ENCODE peak calls at places on chromosomes 5 and 9, in nine cellular contexts. Z is GM23248; L is CD8-positive, alpha-beta T cell; Y is right cardiac atrium; R is neuronal stem cell; N is psoas muscle; O is tibial nerve; J is PC-3; W is tibial artery. S is an unnamed sample. For H3K4me1, the result is how much of the 10 kb centered on the place peaks cover.

GRCh38 chr5:73387630-73388370 is 60.8 kb downstream of the FOXD1 start:
- DNase-seq in Z (no peak), L (peak), Y (no peak), R (no peak), N (no peak), O (no peak), J (no peak), W (no peak), S (no peak)

GRCh38 chr9:89588271-89588879 is 16.4 kb upstream of the GADD45G start:
- DNase-seq in Z (no peak), L (no peak), Y (no peak), R (no peak), N (no peak), O (no peak), J (no peak), W (no peak), S (no peak)

GRCh38 chr9:72205513-72205912 is 56.3 kb downstream of the GDA start:
- DNase-seq in Z (no peak), L (no peak), Y (no peak), R (no peak), N (no peak), O (no peak), J (no peak), W (no peak), S (no peak)

GRCh38 chr9:120643096-120643495 is 63.1 kb upstream of the CDK5RAP2 start:
- DNase-seq in Z (no peak), L (no peak), Y (no peak), R (no peak), N (no peak), O (no peak), J (no peak), W (no peak), S (no peak)

GRCh38 chr9:135380321-135380960 is 99.1 kb upstream of the PPP1R26 start:
- DNase-seq in Z (no peak), L (no peak), Y (no peak), R (no peak), N (no peak), O (no peak), J (no peak), W (no peak), S (no peak)

GRCh38 chr9:135772056-135773042 is 70.4 kb downstream of the KCNT1 start:
- DNase-seq in Z (no peak), L (no peak), Y (no peak), R (no peak), N (no peak), O (no peak), J (no peak), W (no peak), S (no peak)

GRCh38 chr5:51376504-51376903 is 6.7 kb upstream of the ISL1 start:
- DNase-seq in Z (no peak), L (no peak), Y (no peak), R (peak), N (no peak), O (no peak), J (no peak), W (no peak), S (no peak)

GRCh38 chr5:136182618-136183017 is 10.3 kb downstream of the SMIM32 start:
- DNase-seq in Z (peak), L (no peak), Y (no peak), R (no peak), N (no peak), O (no peak), J (no peak), W (no peak), S (no peak)

GRCh38 chr9:87681271-87682061 is 44.5 kb upstream of the CTSL start:
- DNase-seq in Z (no peak), L (no peak), Y (no peak), R (no peak), N (no peak), O (no peak), J (no peak), W (no peak), S (no peak)

GRCh38 chr9:19174127-19174921 is 47.0 kb upstream of the PLIN2 start:
- DNase-seq in Z (peak), L (no peak), Y (peak), R (peak), N (peak), O (peak), J (peak), W (peak), S (peak)

GRCh38 chr5:13536921-13537320 is 407.6 kb downstream of the DNAH5 start:
- DNase-seq in Z (peak), L (no peak), Y (no peak), R (no peak), N (no peak), O (no peak), J (no peak), W (no peak), S (no peak)

GRCh38 chr9:130171226-130172148 is 717 bp upstream of the NCS1 start:
- DNase-seq in Z (no peak), L (no peak), Y (no peak), R (no peak), N (no peak), O (no peak), J (no peak), W (no peak), S (no peak)

GRCh38 chr9:98142925-98143481 is 24.0 kb upstream of the TRIM14 start:
- DNase-seq in Z (no peak), L (no peak), Y (no peak), R (no peak), N (no peak), O (no peak), J (no peak), W (peak), S (no peak)

GRCh38 chr5:18563853-18564252 is 929.6 kb downstream of the TAF11L14 start:
- DNase-seq in Z (no peak), L (no peak), Y (no peak), R (no peak), N (no peak), O (no peak), J (peak), W (no peak), S (no peak)

GRCh38 chr5:76571595-76571994 is 51.6 kb downstream of the F2RL2 start:
- DNase-seq in Z (no peak), L (no peak), Y (no peak), R (no peak), N (no peak), O (no peak), J (no peak), W (no peak), S (no peak)

GRCh38 chr9:118215544-118215943 is 511.3 kb downstream of the TLR4 start:
- DNase-seq in Z (no peak), L (no peak), Y (no peak), R (no peak), N (no peak), O (no peak), J (no peak), W (no peak), S (no peak)

GRCh38 chr9:123541441-123541840 is 185.4 kb downstream of the CRB2 start:
- DNase-seq in Z (peak), L (no peak), Y (no peak), R (no peak), N (no peak), O (no peak), J (no peak), W (no peak), S (no peak)

GRCh38 chr5:34606101-34606500 is 50.0 kb upstream of the RAI14 start:
- DNase-seq in Z (no peak), L (no peak), Y (no peak), R (no peak), N (no peak), O (no peak), J (no peak), W (no peak), S (no peak)

GRCh38 chr5:141493500-141494422 is 4.9 kb downstream of the PCDHGC5 start:
- DNase-seq in Z (peak), L (no peak), Y (peak), R (no peak), N (no peak), O (no peak), J (no peak), W (no peak), S (no peak)

GRCh38 chr9:19642256-19642655 is 146.6 kb downstream of the SLC24A2 start:
- DNase-seq in Z (peak), L (no peak), Y (no peak), R (no peak), N (no peak), O (no peak), J (peak), W (no peak), S (no peak)

GRCh38 chr5:43156388-43156787 is 35.6 kb upstream of the NIM1K start:
- DNase-seq in Z (no peak), L (no peak), Y (no peak), R (no peak), N (no peak), O (no peak), J (no peak), W (no peak), S (no peak)

GRCh38 chr9:101366038-101366756 is 18.6 kb downstream of the BAAT start:
- DNase-seq in Z (peak), L (no peak), Y (no peak), R (no peak), N (no peak), O (no peak), J (no peak), W (no peak), S (no peak)

GRCh38 chr5:38426493-38426892 is 130.0 kb downstream of the LIFR start:
- DNase-seq in Z (peak), L (no peak), Y (no peak), R (no peak), N (no peak), O (no peak), J (peak), W (no peak), S (no peak)

GRCh38 chr5:158175664-158176507 is 316.9 kb upstream of the CLINT1 start:
- DNase-seq in Z (peak), L (no peak), Y (no peak), R (no peak), N (no peak), O (no peak), J (peak), W (no peak), S (no peak)

GRCh38 chr9:121700165-121700830 is 48.9 kb downstream of the DAB2IP start:
- DNase-seq in Z (peak), L (no peak), Y (peak), R (peak), N (peak), O (peak), J (peak), W (peak), S (peak)

GRCh38 chr5:160799160-160799559 is 52.9 kb downstream of the ATP10B start:
- DNase-seq in Z (no peak), L (no peak), Y (no peak), R (no peak), N (no peak), O (no peak), J (no peak), W (no peak), S (peak)

GRCh38 chr5:43370352-43370751 is 41.8 kb downstream of the CCL28 start:
- DNase-seq in Z (no peak), L (no peak), Y (no peak), R (no peak), N (no peak), O (no peak), J (no peak), W (no peak), S (no peak)

GRCh38 chr5:172427202-172427601 is 27.1 kb downstream of the SH3PXD2B start:
- DNase-seq in Z (peak), L (no peak), Y (no peak), R (no peak), N (no peak), O (no peak), J (no peak), W (no peak), S (no peak)

GRCh38 chr5:172430354-172430753 is 24.0 kb downstream of the SH3PXD2B start:
- DNase-seq in Z (no peak), L (no peak), Y (no peak), R (no peak), N (no peak), O (no peak), J (no peak), W (no peak), S (no peak)

GRCh38 chr5:172426086-172426485 is 28.2 kb downstream of the SH3PXD2B start:
- DNase-seq in Z (no peak), L (no peak), Y (no peak), R (no peak), N (peak), O (no peak), J (no peak), W (no peak), S (no peak)

GRCh38 chr5:172429201-172429940 is 25.0 kb downstream of the SH3PXD2B start:
- DNase-seq in Z (peak), L (no peak), Y (peak), R (no peak), N (no peak), O (peak), J (no peak), W (no peak), S (no peak)

DNA sequence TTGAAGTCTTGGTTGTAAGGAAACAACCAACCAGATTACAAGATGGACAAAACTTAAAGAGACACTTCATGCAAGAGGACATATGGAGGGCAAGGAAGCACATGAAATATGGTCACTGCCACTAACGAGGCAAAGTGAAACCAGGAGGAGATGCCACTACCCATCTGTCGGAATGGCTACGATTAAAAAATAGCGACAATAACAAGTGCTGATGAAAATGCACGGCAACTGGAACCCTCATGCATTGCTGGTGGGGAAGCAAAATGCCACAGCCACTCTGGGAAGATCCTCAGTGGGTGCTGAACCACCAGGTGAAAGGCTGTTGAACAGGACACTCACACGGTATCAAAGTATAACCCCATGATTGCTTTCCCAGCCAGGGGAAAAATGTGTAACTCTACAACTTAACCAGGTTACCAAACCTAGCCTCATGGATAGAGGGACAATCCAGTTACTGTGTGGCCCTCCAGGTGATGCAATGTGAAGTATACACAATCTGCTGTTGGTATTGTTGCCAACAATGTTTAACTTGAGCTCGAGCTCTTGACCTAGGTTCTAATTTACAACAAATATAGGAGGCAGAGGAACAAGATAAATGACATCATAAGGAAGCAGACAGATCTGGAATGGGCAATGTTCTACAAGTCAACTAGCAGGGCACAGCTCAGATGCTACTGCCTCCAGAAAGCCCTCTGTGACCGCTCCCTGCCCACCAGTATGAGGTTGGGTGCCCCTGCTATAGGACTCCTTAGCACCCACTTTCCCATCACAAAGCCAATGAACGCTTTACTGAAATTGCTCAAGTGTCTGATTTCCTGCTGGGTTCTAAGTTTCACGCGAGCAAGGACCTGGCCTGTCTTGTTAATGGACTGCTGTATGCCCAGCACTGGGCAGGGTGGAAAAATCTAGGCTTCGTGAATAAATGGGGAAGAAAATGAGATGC is 25.8 kb downstream of the SH3PXD2B start:
- DNase-seq in Z (no peak), L (no peak), Y (no peak), R (no peak), N (no peak), O (no peak), J (no peak), W (no peak), S (no peak)
- H3K4me1 ChIP-seq in Z (under half), L (under half), Y (under half), R (under half), N (under half), O (half or more), J (under half), W (under half), S (under half)

GRCh38 chr5:147442134-147442726 is 67.6 kb downstream of the DPYSL3 start:
- DNase-seq in Z (no peak), L (no peak), Y (no peak), R (no peak), N (no peak), O (no peak), J (no peak), W (no peak), S (no peak)

GRCh38 chr5:147437161-147437596 is 72.7 kb downstream of the DPYSL3 start:
- DNase-seq in Z (no peak), L (no peak), Y (no peak), R (peak), N (no peak), O (no peak), J (no peak), W (no peak), S (no peak)

GRCh38 chr5:147436596-147436995 is 73.3 kb downstream of the DPYSL3 start:
- DNase-seq in Z (no peak), L (no peak), Y (no peak), R (no peak), N (no peak), O (no peak), J (no peak), W (no peak), S (no peak)

GRCh38 chr5:147441191-147441695 is 68.6 kb downstream of the DPYSL3 start:
- DNase-seq in Z (no peak), L (no peak), Y (no peak), R (no peak), N (no peak), O (no peak), J (no peak), W (no peak), S (no peak)

DNA sequence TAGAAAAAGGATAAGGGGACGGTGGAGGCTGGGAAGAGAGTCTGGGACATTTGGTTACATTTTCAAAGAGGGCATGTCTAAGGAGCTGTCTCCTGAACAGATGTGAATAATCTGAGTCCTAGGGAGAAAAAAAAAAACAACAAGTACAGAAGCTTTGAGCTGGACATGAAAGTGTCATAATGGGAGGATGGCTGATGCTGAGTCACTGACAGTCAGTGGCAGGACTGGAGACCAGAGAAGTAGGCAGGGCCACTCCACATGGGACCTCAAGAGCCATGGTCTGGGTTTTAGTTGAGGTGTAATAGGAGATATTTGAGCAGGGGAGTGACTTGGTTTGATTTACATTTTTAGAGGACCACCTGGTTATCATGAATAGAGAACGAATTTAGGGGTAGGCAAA is 70.6 kb downstream of the DPYSL3 start:
- DNase-seq in Z (peak), L (no peak), Y (no peak), R (no peak), N (no peak), O (no peak), J (no peak), W (no peak), S (no peak)
- H3K4me1 ChIP-seq in Z (under half), L (under half), Y (under half), R (under half), N (under half), O (under half), J (under half), W (under half), S (under half)

DNA sequence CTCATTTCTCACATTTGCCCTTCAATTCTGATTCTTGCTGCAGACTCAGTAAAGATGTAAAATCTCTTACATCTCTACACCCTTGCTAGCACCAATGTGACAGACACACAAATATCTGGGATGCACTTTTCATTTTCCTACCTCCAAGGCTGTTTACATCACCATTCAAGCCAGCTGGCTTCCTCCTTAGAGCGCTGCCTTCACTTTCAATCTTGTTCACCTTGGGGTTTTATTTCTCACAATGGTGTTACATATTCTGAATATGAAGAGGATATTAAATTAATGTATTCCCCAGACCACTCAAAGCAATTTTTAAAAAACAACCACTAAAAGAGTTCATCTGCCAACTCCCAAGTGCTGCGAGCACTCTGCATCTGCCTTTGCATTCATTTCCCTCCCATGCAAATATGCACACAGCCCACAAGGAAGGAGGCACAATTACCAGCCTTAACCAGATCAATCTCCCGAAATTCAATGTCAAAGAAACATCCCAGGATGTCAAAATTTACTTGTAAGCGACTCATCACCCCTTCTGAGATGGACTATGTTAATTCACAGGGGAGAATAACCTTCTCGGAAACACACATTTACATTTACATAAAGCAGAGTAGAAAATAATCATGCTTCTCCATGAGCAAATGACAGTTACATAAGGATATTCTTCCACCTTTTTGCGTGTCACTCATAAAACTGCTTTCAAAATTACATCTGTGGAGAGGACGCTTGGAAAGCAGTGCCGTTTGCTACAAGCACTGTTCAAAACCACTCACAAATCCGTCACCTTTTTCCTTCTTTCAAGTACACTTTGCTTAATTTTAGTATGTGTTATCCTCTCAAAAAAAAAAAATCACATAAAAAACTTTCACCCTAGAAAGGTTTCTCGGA is 164.1 kb downstream of the ENC1 start:
- DNase-seq in Z (no peak), L (no peak), Y (no peak), R (no peak), N (no peak), O (no peak), J (no peak), W (no peak), S (no peak)
- H3K4me1 ChIP-seq in Z (under half), L (under half), Y (under half), R (under half), N (under half), O (under half), J (under half), W (under half), S (under half)

DNA sequence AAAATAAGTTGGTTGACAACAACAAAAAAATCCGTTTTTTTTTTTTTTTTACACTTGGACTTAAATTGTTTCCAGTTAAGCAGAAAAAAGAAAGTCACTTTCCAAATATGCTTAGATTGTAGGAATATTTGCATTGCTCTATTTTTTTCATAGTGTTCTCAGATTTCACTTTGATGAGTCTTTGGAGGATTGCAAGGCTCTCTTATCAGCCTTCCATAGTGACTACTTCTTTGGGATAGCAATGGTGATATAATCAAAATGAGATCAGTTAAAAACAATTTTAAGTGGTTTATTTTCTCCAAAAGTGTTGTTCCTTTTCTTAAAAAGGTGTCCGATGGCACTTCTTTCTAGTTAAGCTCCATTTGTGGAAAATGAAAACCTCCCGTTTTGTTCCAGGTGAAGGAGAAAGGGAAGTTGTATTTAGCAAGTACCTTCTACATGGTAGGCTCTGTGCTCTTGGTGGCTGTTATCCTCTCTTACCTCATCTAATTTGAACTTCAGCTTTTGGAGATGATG is 3.9 kb downstream of the RASGRF2 start:
- DNase-seq in Z (no peak), L (no peak), Y (no peak), R (no peak), N (no peak), O (no peak), J (peak), W (no peak), S (no peak)
- H3K4me1 ChIP-seq in Z (under half), L (under half), Y (under half), R (under half), N (under half), O (under half), J (under half), W (under half), S (under half)

DNA sequence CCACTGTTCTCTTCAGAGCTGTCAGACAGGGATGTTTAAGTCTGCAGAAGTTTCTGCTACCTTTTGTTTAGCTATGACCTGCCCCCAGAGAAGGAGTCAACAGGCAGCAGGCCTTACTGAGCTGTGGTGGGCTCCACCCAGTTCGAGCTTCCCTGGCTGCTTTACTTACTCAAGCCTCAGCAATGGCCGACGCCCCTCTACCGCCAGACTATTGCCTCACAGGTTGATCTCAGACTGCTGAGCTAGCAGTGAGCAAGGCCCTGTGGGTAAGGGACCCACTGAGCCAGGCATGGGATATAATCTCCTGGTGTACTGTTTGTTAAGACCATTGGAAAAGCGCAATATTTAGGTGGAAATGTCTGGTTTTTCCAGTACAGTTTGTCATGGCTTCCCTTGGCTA is 229.6 kb downstream of the TMEM167A start:
- DNase-seq in Z (no peak), L (no peak), Y (no peak), R (no peak), N (peak), O (no peak), J (no peak), W (no peak), S (no peak)
- H3K4me1 ChIP-seq in Z (under half), L (under half), Y (under half), R (under half), N (under half), O (under half), J (under half), W (under half), S (under half)

S was measured in left lung.